ENCODE peak calls at places on chromosomes 12 and 14, in five cellular contexts. O, L, E, C and G are unnamed samples.

GRCh38 chr14:99595034-99595433 is 9.0 kb downstream of the CCDC85C start:
- DNase-seq in O (no peak), L (no peak), E (no peak), C (no peak), G (no peak)

GRCh38 chr12:122825773-122826724 is 9.2 kb upstream of the HIP1R start:
- DNase-seq in O (no peak), L (no peak), E (peak), C (no peak), G (no peak)

GRCh38 chr14:77076118-77076631 is 21.9 kb upstream of the CIPC start:
- DNase-seq in O (no peak), L (peak), E (no peak), C (peak), G (no peak)

GRCh38 chr14:106872619-106873446 is 1346.5 kb downstream of the TMEM121 start:
- DNase-seq in O (peak), L (peak), E (peak), C (no peak), G (no peak)

GRCh38 chr14:55388160-55388559 is 23.5 kb downstream of the ATG14 start:
- DNase-seq in O (no peak), L (no peak), E (no peak), C (no peak), G (no peak)

GRCh38 chr12:71846322-71846940 is 6.9 kb downstream of the TBC1D15 start:
- DNase-seq in O (no peak), L (no peak), E (peak), C (no peak), G (no peak)

GRCh38 chr12:87363497-87364084 is 665.6 kb downstream of the C12orf50 start:
- DNase-seq in O (no peak), L (no peak), E (peak), C (no peak), G (no peak)

GRCh38 chr14:64388533-64389243 is 535 bp downstream of the MTHFD1 start:
- DNase-seq in O (no peak), L (no peak), E (peak), C (peak), G (no peak)

GRCh38 chr12:45762185-45763110 is 32.9 kb downstream of the ARID2 start:
- DNase-seq in O (no peak), L (no peak), E (peak), C (no peak), G (no peak)

GRCh38 chr14:47207636-47208035 is 467.8 kb downstream of the MDGA2 start:
- DNase-seq in O (no peak), L (no peak), E (no peak), C (no peak), G (no peak)

GRCh38 chr12:132284618-132285310 is 44.6 kb downstream of the GALNT9 start:
- DNase-seq in O (no peak), L (no peak), E (no peak), C (no peak), G (no peak)

GRCh38 chr14:100605706-100606686 is 18.8 kb upstream of the BEGAIN start:
- DNase-seq in O (no peak), L (no peak), E (no peak), C (no peak), G (no peak)

GRCh38 chr12:50243507-50243906 is 39.8 kb downstream of the LIMA1 start:
- DNase-seq in O (no peak), L (no peak), E (no peak), C (no peak), G (no peak)

GRCh38 chr14:54772451-54772881 is 130.2 kb downstream of the GCH1 start:
- DNase-seq in O (no peak), L (no peak), E (no peak), C (no peak), G (no peak)

GRCh38 chr12:66514581-66514980 is 164.3 kb downstream of the GRIP1 start:
- DNase-seq in O (no peak), L (no peak), E (no peak), C (no peak), G (no peak)

GRCh38 chr12:49369723-49370145 is 2.5 kb downstream of the SPATS2 start:
- DNase-seq in O (peak), L (no peak), E (peak), C (no peak), G (peak)

GRCh38 chr12:89134213-89134770 is 218.0 kb downstream of the DUSP6 start:
- DNase-seq in O (no peak), L (no peak), E (no peak), C (no peak), G (no peak)

GRCh38 chr12:64560395-64561301 is 49.6 kb upstream of the RASSF3 start:
- DNase-seq in O (no peak), L (peak), E (peak), C (no peak), G (no peak)

GRCh38 chr14:58826845-58827686 is 189.3 kb downstream of the DACT1 start:
- DNase-seq in O (no peak), L (no peak), E (peak), C (no peak), G (no peak)
- TF ChIP-seq CTCF in O (no peak), L (peak), E (no peak), C (no peak), G (peak)

DNA sequence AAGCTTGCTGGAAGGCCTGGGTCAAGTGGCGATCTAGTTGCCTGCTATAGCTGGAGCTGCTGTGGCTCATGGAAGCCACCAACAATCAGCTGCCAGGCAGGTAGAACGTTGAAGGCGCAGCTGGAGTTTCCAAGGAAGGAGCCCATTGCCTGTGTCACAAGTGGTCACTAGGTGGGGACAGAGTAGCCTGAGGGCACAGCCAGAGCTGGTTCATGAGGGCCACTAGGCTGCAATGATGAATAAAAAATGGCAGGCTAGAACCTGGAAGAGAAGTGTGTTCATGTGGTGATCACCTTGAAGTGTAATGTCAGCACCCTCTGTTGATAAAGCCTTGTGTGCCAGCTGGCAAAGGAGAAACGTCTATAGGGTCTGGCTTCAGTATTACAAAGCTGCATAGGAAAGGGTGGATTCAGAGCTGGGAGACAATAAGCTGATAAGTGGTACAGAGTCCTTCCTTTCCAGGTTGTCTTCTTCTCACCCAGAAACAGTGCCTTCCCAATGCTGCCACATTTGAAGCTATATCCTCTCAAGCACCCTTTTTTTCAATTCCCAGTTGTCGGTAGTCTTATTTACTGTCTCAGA is 165.8 kb downstream of the EMP1 start:
- DNase-seq in O (no peak), L (peak), E (peak), C (no peak), G (no peak)
- TF ChIP-seq CTCF in O (peak), L (peak), E (peak), C (peak), G (peak)

DNA sequence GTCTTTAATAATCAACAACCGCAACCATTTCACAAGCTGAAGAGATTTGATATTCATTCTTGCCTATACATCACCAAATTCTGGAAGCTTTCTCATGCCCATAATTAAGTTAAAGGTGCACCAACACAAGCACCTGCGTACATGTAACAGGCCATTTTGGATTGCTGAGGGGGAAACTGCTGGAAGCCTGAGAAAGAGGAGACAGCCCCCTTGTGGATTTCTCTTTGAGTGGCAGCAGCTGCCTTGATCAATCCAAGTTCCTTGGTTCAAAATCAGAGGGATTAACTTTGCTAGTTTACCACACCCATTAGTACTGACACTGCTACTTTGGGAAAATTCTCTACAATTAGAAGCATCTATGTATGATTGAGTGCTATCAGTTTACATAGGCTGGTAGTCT is 321.1 kb downstream of the NOVA1 start:
- DNase-seq in O (no peak), L (no peak), E (peak), C (no peak), G (no peak)
- TF ChIP-seq CTCF in O (no peak), L (no peak), E (peak), C (no peak), G (peak)

GRCh38 chr12:118821386-118821928 is 159.9 kb upstream of the SRRM4 start:
- DNase-seq in O (no peak), L (no peak), E (no peak), C (no peak), G (no peak)
- TF ChIP-seq CTCF in O (no peak), L (no peak), E (no peak), C (no peak), G (no peak)

DNA sequence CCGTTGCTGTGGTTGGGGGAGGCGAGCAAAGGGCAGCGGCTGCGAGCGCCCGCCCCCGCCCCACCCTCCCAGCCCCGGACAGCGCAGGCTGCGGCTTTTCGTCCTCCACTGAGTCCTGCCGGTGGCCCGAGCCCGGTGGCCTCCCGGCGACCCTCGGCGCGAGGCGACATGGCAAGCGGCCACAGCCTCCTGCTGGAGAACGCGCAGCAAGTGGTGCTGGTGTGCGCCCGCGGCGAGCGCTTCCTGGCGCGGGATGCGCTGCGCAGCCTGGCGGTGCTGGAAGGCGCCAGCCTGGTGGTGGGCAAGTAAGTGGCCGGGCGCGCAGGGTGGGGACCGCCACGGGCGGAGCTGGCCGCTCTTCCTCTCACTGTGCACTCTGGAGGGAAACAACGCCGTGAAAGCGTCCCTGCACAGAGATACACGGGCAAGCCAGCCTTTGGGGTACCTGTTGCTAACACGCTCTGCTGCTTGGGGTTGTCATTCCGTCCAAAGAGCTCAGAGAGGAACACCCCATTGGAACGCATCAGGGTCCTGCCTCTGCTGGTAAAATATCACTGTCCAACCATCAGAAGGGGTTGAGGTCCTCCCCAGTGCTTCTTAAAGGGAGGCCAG is at the start of gene AMDHD1:
- DNase-seq in O (peak), L (peak), E (peak), C (no peak), G (peak)
- TF ChIP-seq CTCF in O (no peak), L (peak), E (peak), C (peak), G (peak)

DNA sequence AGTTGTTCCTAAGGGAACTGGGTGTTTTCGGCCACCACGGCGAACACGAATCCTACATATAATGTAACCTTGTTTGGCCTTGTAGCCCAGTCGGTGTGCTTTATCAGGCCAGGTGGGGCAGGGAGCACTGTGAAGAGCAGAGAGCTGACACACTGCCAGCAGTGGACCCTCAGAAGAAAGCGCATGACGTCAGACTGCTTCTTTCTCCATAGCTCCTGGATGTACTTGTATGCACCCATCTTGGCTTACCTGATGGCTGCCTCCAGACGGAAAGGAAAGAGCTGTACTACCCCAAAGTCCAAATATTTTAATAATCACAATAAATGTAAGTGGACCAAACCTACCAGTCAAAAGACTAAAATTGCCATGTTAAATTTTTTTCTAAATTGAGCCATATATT is 31.3 kb upstream of the GSC start:
- DNase-seq in O (no peak), L (no peak), E (no peak), C (no peak), G (no peak)
- TF ChIP-seq CTCF in O (no peak), L (no peak), E (no peak), C (no peak), G (no peak)

DNA sequence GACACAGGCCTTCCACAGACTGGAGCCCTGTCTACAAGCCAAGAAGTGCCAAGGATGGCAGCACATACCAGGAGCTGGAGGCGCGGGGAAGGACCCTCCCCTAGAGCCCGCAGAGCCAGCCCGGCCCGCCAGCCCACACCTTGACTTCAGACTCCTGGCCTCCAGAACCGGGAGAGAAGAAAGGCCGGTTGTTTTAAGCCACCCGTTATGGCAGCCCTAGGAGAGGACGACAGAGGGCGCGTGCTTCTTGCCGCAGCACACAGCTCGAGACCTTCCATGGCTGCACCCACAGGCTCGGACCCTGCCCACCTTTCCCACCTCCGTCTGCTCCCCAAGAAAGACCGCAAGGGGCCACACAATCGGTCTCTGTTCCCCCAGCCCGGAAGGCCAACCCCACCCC is 53.7 kb downstream of the RNF34 start:
- DNase-seq in O (no peak), L (no peak), E (no peak), C (no peak), G (no peak)
- TF ChIP-seq CTCF in O (no peak), L (no peak), E (no peak), C (no peak), G (no peak)

GRCh38 chr14:92277031-92277430 is 45.9 kb upstream of the SLC24A4 start:
- DNase-seq in O (no peak), L (no peak), E (no peak), C (no peak), G (no peak)
- TF ChIP-seq CTCF in O (no peak), L (no peak), E (no peak), C (no peak), G (no peak)

DNA sequence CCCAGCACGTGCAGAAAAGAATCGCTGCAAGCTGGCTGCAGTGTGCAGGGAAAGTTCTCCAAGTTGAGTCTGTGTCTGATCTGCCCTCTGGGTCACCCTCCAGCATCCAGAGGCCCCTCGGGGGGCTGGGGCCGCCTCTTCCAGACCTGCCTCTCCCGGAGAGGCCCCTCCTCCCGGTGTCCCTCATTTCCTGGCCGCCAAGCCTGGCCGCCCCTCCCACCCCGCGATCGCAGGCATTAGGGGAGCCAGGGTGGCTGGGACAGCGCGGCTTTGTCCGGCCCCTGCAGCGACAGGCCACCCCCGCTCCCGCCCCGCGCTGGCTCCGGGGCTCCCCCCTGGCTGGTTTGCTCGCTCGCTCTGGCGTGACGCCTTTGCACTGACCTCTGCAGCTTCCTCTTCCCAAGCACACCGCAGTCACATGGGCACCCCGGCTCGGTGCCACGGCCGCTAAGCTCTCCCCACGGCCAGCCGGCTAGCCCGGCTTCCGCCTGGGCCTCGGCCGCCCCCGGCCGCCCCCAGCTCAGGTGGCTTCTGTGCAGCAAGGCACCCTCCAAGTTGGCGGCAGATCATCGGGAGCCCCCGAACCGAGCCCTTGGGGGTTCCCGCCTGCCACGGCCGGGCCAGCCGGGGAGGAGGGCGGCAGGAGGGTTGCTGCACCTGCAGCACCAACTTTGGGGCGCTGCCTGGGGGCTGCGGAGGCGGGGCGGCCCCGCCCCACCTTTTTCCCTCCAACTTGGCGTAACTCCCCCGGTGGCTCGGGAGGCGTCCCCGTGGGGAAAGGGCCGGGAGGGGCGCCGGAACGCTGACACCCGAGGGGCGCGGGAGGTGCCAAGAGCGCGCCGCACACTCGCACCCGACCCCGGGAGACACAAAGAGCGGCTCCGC is 43.7 kb downstream of the KDM2B start:
- DNase-seq in O (peak), L (peak), E (peak), C (peak), G (peak)
- TF ChIP-seq CTCF in O (no peak), L (no peak), E (no peak), C (no peak), G (no peak)